ENCODE peak calls at places on chromosomes 11 and 22, in ten cellular contexts. B, V, A, O, K, S, P, Z, E and G are unnamed samples.

GRCh38 chr11:18304745-18305144 is 17.2 kb downstream of the HPS5 start:
- DNase-seq in B (no peak), V (no peak), A (no peak), O (no peak), K (no peak), S (no peak), P (no peak), Z (no peak), E (no peak), G (no peak)

GRCh38 chr11:16297332-16297731 is 59.0 kb downstream of the SOX6 start:
- DNase-seq in B (no peak), V (peak; percentile 26), A (no peak), O (no peak), K (no peak), S (no peak), P (no peak), Z (no peak), E (no peak), G (no peak)

GRCh38 chr22:24208012-24208749 is 26.9 kb downstream of the SUSD2 start:
- DNase-seq in B (peak; percentile 98), V (peak; percentile 66), A (no peak), O (no peak), K (peak; percentile 86), S (peak; percentile 40), P (peak; percentile 80), Z (peak; percentile 48), E (peak; percentile 85), G (peak; percentile 65)

GRCh38 chr11:1772270-1773130 is 8.8 kb upstream of the CTSD start:
- DNase-seq in B (peak; percentile 91), V (peak; percentile 56), A (peak; percentile 90), O (no peak), K (peak; percentile 81), S (no peak), P (peak; percentile 79), Z (peak; percentile 41), E (peak; percentile 95), G (no peak)

GRCh38 chr11:68632802-68633201 is 51.5 kb upstream of the GAL start:
- DNase-seq in B (peak; percentile 70), V (no peak), A (no peak), O (peak; percentile 39), K (no peak), S (no peak), P (no peak), Z (peak; percentile 27), E (peak; percentile 51), G (no peak)

GRCh38 chr11:124633355-124633754 is 10.7 kb downstream of the TBRG1 start:
- DNase-seq in B (peak; percentile 17), V (no peak), A (no peak), O (no peak), K (no peak), S (no peak), P (no peak), Z (no peak), E (peak; percentile 26), G (no peak)

GRCh38 chr11:130631119-130631518 is 182.7 kb downstream of the ADAMTS15 start:
- DNase-seq in B (peak; percentile 95), V (no peak), A (no peak), O (no peak), K (no peak), S (no peak), P (no peak), Z (no peak), E (peak; percentile 31), G (no peak)

GRCh38 chr11:64447717-64448598 is 89.0 kb downstream of the RPS6KA4 start:
- DNase-seq in B (peak; percentile 7), V (peak; percentile 53), A (peak; percentile 82), O (no peak), K (peak; percentile 71), S (peak; percentile 44), P (no peak), Z (peak; percentile 71), E (no peak), G (no peak)

GRCh38 chr11:11663907-11664306 is 42.1 kb upstream of the GALNT18 start:
- DNase-seq in B (no peak), V (no peak), A (no peak), O (no peak), K (no peak), S (no peak), P (no peak), Z (no peak), E (no peak), G (no peak)

GRCh38 chr11:31492320-31492913 is 17.0 kb downstream of the IMMP1L start:
- DNase-seq in B (peak; percentile 61), V (no peak), A (no peak), O (no peak), K (no peak), S (no peak), P (no peak), Z (no peak), E (no peak), G (no peak)

GRCh38 chr11:57482782-57483569 is 22.6 kb downstream of the RTN4RL2 start:
- DNase-seq in B (peak; percentile 21), V (no peak), A (peak; percentile 87), O (no peak), K (no peak), S (peak; percentile 61), P (no peak), Z (no peak), E (peak; percentile 72), G (no peak)

GRCh38 chr11:118057424-118058145 is 19.3 kb upstream of the TMPRSS4 start:
- DNase-seq in B (no peak), V (no peak), A (no peak), O (no peak), K (peak; percentile 24), S (no peak), P (no peak), Z (no peak), E (no peak), G (no peak)

GRCh38 chr11:115605397-115606222 is 101.4 kb upstream of the CADM1 start:
- DNase-seq in B (no peak), V (no peak), A (no peak), O (no peak), K (no peak), S (no peak), P (no peak), Z (no peak), E (no peak), G (no peak)

GRCh38 chr11:119479685-119480275 is 56.8 kb upstream of the THY1 start:
- DNase-seq in B (peak; percentile 65), V (no peak), A (no peak), O (no peak), K (no peak), S (no peak), P (peak; percentile 3), Z (no peak), E (peak; percentile 72), G (no peak)

GRCh38 chr11:57357827-57358226 is 19.7 kb downstream of the P2RX3 start:
- DNase-seq in B (peak; percentile 54), V (no peak), A (no peak), O (no peak), K (no peak), S (peak; percentile 22), P (no peak), Z (no peak), E (no peak), G (no peak)

GRCh38 chr11:1896468-1896867 is 4.8 kb upstream of the PRR33 start:
- DNase-seq in B (no peak), V (no peak), A (no peak), O (no peak), K (no peak), S (no peak), P (no peak), Z (no peak), E (no peak), G (no peak)

DNA sequence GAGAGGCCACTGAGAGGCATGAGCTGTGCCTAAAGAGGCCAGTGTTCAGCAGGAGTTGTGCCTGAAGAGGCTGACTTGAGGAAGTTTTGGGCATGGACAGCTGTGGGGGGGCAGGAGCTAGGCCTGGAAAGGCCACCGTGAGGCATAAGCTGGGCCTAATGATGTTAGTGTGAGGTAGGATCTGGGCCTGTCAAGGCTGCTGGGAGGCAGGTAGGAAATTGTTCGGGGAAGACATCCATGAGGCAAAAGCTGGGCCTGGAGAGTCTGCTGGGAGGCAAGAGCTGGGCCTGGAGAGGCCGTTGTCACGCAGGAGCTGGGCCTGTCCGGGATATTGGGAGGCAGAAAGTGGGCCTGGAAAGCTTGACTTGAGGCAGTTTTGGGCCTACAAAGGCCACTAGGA is 44.9 kb downstream of the OR4C45 start:
- DNase-seq in B (no peak), V (no peak), A (no peak), O (no peak), K (no peak), S (no peak), P (no peak), Z (no peak), E (no peak), G (no peak)
- TF ChIP-seq POLR2A in B (no peak), V (no peak), A (no peak), O (no peak), K (no peak), S (no peak), P (no peak), Z (no peak), E (no peak), G (no peak)

GRCh38 chr11:95565692-95566091 is 223.9 kb downstream of the FAM76B start:
- DNase-seq in B (no peak), V (no peak), A (no peak), O (no peak), K (no peak), S (no peak), P (no peak), Z (no peak), E (no peak), G (no peak)
- H3K27ac ChIP-seq in B (no peak overlapping the region), V (no peak overlapping the region), A (no peak overlapping the region), O (no peak overlapping the region), K (no peak overlapping the region), S (no peak overlapping the region), P (no peak overlapping the region), Z (no peak overlapping the region), E (no peak overlapping the region), G (no peak overlapping the region)

GRCh38 chr11:20156280-20156875 is 3.9 kb downstream of the DBX1 start:
- DNase-seq in B (no peak), V (no peak), A (peak; percentile 80), O (no peak), K (no peak), S (peak; percentile 59), P (no peak), Z (no peak), E (no peak), G (no peak)
- H3K4me3 ChIP-seq in B (no peak overlapping the region), V (no peak overlapping the region), A (peak overlapping the region; percentile 17), O (peak overlapping the region; percentile 56), K (no peak overlapping the region), S (peak overlapping the region; percentile 52), P (no peak overlapping the region), Z (no peak overlapping the region), E (peak overlapping the region; percentile 36), G (no peak overlapping the region)

DNA sequence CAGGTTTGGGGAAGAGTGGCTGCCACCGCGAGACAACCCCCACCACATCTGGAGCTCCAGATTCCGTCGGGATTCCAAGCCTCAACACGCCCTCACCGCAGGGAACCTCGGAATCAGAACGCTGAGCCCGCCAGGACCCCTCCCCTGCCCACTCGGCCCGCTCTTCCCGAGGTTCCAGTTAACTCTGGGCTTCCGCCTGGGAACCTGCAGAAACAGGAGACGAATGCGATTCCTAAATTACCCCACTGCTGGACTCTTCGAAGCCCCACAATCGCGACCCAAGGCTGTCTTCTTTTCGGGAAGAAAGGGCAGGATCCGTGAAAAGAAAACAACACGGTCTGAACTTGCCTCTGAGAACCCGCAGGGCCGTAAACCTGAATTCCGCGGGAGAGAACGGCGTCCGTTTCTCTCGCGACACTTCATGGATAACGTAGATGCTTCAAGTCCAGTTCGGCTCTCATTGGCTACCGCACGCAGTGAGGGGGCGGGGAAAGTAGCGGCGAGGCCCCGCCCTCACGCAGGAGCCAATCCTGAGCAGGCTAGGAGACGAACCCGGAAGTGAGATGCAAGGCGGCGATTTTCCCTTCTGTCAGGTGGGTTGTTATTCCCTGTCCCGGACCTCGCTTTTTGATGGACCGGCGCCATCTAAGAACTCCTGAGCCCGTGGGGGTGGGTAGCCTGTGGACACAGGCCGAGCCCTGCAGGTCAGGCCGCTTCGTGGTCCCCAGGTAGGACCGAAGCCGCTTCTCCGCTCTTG is at the start of the genes ANKRD49 and MRE11:
- DNase-seq in B (peak; percentile 98), V (peak; percentile 98), A (peak; percentile 98), O (peak; percentile 95), K (peak; percentile 99), S (peak; percentile 99), P (peak; percentile 97), Z (peak; percentile 97), E (peak; percentile 63), G (peak; percentile 96)
- TF ChIP-seq POLR2A in B (peak; percentile 68), V (peak; percentile 74), A (peak; percentile 41), O (peak; percentile 91), K (peak; percentile 68), S (no peak), P (peak; percentile 67), Z (peak; percentile 81), E (peak; percentile 38), G (peak; percentile 66)